ENCODE peak calls at places on chromosomes 6 and 20, in nine cellular contexts. C, J, A, X, Q, K, B, Z and S are unnamed samples.
A peak's percentile ranks its signal among the peaks of the same experiment; 100 is the strongest.

GRCh38 chr6:44512868-44513641 is 125.5 kb downstream of the CDC5L start:
- DNase-seq in B (no peak), Q (no peak), X (no peak), K (no peak), A (no peak), J (no peak), C (no peak), Z (no peak), S (no peak)

GRCh38 chr6:4270799-4271198 is 135.4 kb upstream of the ECI2 start:
- DNase-seq in A (no peak), C (no peak), K (no peak), J (no peak), X (peak; percentile 38), Q (no peak), Z (no peak), B (no peak), S (no peak)

GRCh38 chr20:43442310-43442880 is 15.3 kb upstream of the SRSF6 start:
- DNase-seq in Z (no peak), Q (no peak), C (no peak), B (no peak), A (no peak), J (no peak), K (no peak), X (peak; percentile 29), S (no peak)

GRCh38 chr6:134911532-134911931 is 38.4 kb downstream of the ALDH8A1 start:
- DNase-seq in Q (no peak), C (no peak), X (peak; percentile 80), Z (no peak), A (no peak), B (no peak), J (no peak), K (no peak), S (no peak)

GRCh38 chr20:45091366-45091765 is 9.6 kb downstream of the KCNS1 start:
- DNase-seq in J (no peak), Q (no peak), Z (no peak), B (no peak), C (no peak), K (no peak), X (no peak), A (no peak), S (no peak)

GRCh38 chr6:144365176-144365710 is 80.1 kb downstream of the UTRN start:
- DNase-seq in J (no peak), A (no peak), Q (no peak), K (no peak), C (no peak), B (no peak), Z (no peak), X (no peak), S (no peak)

GRCh38 chr6:112571486-112571885 is 224.4 kb downstream of the RFPL4B start:
- DNase-seq in Q (no peak), C (no peak), A (no peak), B (no peak), Z (peak; percentile 42), X (peak; percentile 62), J (no peak), K (no peak), S (no peak)

GRCh38 chr20:33709905-33710541 is 10.1 kb downstream of the PXMP4 start:
- DNase-seq in Z (no peak), X (no peak), B (no peak), K (no peak), Q (no peak), A (no peak), C (no peak), J (no peak), S (no peak)

GRCh38 chr6:77837034-77837784 is 184.4 kb downstream of the MEI4 start:
- DNase-seq in B (no peak), J (no peak), Z (no peak), K (no peak), C (no peak), A (no peak), Q (no peak), X (no peak), S (no peak)

GRCh38 chr6:54932622-54933021 is 86.1 kb downstream of the FAM83B start:
- DNase-seq in X (no peak), B (no peak), C (no peak), A (no peak), J (no peak), K (no peak), Q (no peak), Z (no peak), S (no peak)

GRCh38 chr6:15464211-15464725 is 198.6 kb downstream of the DTNBP1 start:
- DNase-seq in X (no peak), Z (no peak), K (no peak), B (peak; percentile 59), J (peak; percentile 35), A (no peak), Q (no peak), C (no peak), S (peak; percentile 25)

GRCh38 chr6:144661101-144661806 is 376.1 kb downstream of the UTRN start:
- DNase-seq in Q (no peak), Z (no peak), C (no peak), K (no peak), X (peak; percentile 41), B (no peak), A (no peak), J (no peak), S (no peak)

GRCh38 chr6:17167327-17167979 is 65.6 kb downstream of the STMND1 start:
- DNase-seq in C (no peak), K (peak; percentile 50), J (no peak), X (peak; percentile 49), Q (no peak), A (no peak), B (no peak), Z (peak; percentile 71), S (no peak)

GRCh38 chr6:6332240-6332639 is 11.8 kb upstream of the F13A1 start:
- DNase-seq in A (no peak), X (no peak), J (no peak), K (no peak), Q (peak; percentile 2), Z (no peak), C (peak; percentile 95), B (no peak), S (peak; percentile 73)

GRCh38 chr6:73382462-73383113 is 12.0 kb upstream of the DDX43 start:
- DNase-seq in Z (no peak), K (no peak), C (no peak), B (no peak), Q (no peak), X (no peak), A (no peak), J (no peak), S (no peak)

GRCh38 chr20:31587545-31588389 is 17.3 kb upstream of the ID1 start:
- DNase-seq in X (peak; percentile 62), K (peak; percentile 71), J (no peak), A (no peak), B (no peak), C (no peak), Q (peak; percentile 45), Z (peak; percentile 70), S (no peak)

GRCh38 chr6:128655978-128656498 is 135.6 kb upstream of the PTPRK start:
- DNase-seq in K (no peak), J (no peak), X (peak; percentile 88), Q (no peak), B (peak; percentile 8), A (no peak), Z (no peak), C (peak; percentile 33), S (no peak)

GRCh38 chr6:75183099-75183541 is 22.7 kb downstream of the COL12A1 start:
- DNase-seq in A (no peak), X (peak; percentile 82), Z (no peak), C (no peak), B (no peak), J (no peak), K (no peak), Q (no peak), S (no peak)

GRCh38 chr20:53943522-53944291 is 126.7 kb downstream of the BCAS1 start:
- DNase-seq in K (peak; percentile 23), A (no peak), C (no peak), X (peak; percentile 56), J (no peak), B (peak; percentile 34), Q (no peak), Z (no peak), S (peak; percentile 57)

GRCh38 chr6:64908104-64908503 is 798.9 kb downstream of the EYS start:
- DNase-seq in B (no peak), K (no peak), Z (no peak), A (no peak), Q (no peak), X (no peak), C (no peak), J (no peak), S (no peak)

GRCh38 chr6:39938773-39939381 is 4.6 kb upstream of the MOCS1 start:
- DNase-seq in J (no peak), C (no peak), Q (no peak), K (no peak), A (no peak), X (no peak), B (no peak), Z (no peak), S (no peak)

GRCh38 chr6:31163922-31164321 is 5.5 kb downstream of the TCF19 start:
- DNase-seq in J (no peak), K (no peak), X (peak; percentile 48), Z (no peak), Q (no peak), A (no peak), C (no peak), B (no peak), S (no peak)

GRCh38 chr20:44017905-44018683 is 103.4 kb downstream of the TOX2 start:
- DNase-seq in A (no peak), K (no peak), C (no peak), X (peak; percentile 95), Z (no peak), Q (peak; percentile 99), J (no peak), B (no peak), S (no peak)

GRCh38 chr6:55726144-55726543 is 147.2 kb upstream of the HMGCLL1 start:
- DNase-seq in J (no peak), C (no peak), X (no peak), A (no peak), Z (no peak), K (no peak), Q (no peak), B (no peak), S (no peak)

GRCh38 chr6:31079656-31080261 is 32.6 kb downstream of the C6orf15 start:
- DNase-seq in Z (peak; percentile 68), C (no peak), J (peak; percentile 24), B (peak; percentile 71), K (peak; percentile 31), A (peak; percentile 24), Q (peak; percentile 57), X (peak; percentile 84), S (peak; percentile 51)

GRCh38 chr6:26056583-26057350 is 30.5 kb upstream of the HFE start:
- DNase-seq in Q (peak; percentile 52), X (peak; percentile 46), Z (no peak), C (no peak), J (no peak), B (peak; percentile 34), K (no peak), A (no peak), S (peak; percentile 36)

GRCh38 chr6:32807020-32807580 is 9.7 kb downstream of the HLA-DOB start:
- DNase-seq in C (no peak), A (no peak), Q (no peak), J (no peak), K (no peak), Z (no peak), X (no peak), B (no peak), S (no peak)

GRCh38 chr6:138659998-138660397 is 113.6 kb upstream of the CCDC28A start:
- DNase-seq in X (no peak), B (no peak), C (no peak), J (no peak), K (no peak), Q (no peak), A (no peak), Z (no peak), S (no peak)

GRCh38 chr6:126127662-126128061 is 141.3 kb downstream of the TRMT11 start:
- DNase-seq in B (no peak), X (peak; percentile 12), Q (no peak), C (no peak), K (no peak), A (no peak), Z (no peak), J (no peak), S (no peak)

GRCh38 chr20:32017711-32018251 is 7.5 kb downstream of the CCM2L start:
- DNase-seq in X (no peak), K (peak; percentile 90), C (no peak), A (no peak), J (peak; percentile 40), Z (no peak), B (no peak), Q (peak; percentile 96), S (peak; percentile 78)

GRCh38 chr6:170160031-170160627 is 130.7 kb downstream of the DLL1 start:
- DNase-seq in J (no peak), Q (no peak), K (no peak), X (no peak), Z (peak; percentile 38), B (peak; percentile 32), C (no peak), A (no peak), S (no peak)